ENCODE peak calls at places on chromosomes 4 and X, in nine cellular contexts. N is NT2/D1; G is A549; U is CD4-positive, CD25-positive, alpha-beta regulatory T cell; P is heart right ventricle; M is HCT116; C is left lung; A is right lobe of liver; F is colonic mucosa. O is an unnamed sample.

GRCh38 chr4:119080721-119081541 is 54.7 kb upstream of the MYOZ2 start:
- DNase-seq in N (no peak), G (peak; percentile 94), U (no peak), P (no peak), M (no peak), C (no peak), A (no peak), F (peak; percentile 58), O (no peak)

GRCh38 chr4:160523236-160523635 is 1420.4 kb downstream of the RAPGEF2 start:
- DNase-seq in N (no peak), G (peak; percentile 30), U (no peak), P (no peak), M (no peak), C (no peak), A (no peak), F (no peak), O (no peak)

GRCh38 chrX:128781506-128781905 is 729.3 kb upstream of the ACTRT1 start:
- DNase-seq in N (peak; percentile 18), G (peak; percentile 44), U (no peak), P (no peak), M (no peak), C (no peak), A (no peak), F (peak; percentile 50), O (no peak)

GRCh38 chr4:163048447-163048846 is 118.2 kb downstream of the NAF1 start:
- DNase-seq in N (peak; percentile 2), G (peak; percentile 36), U (no peak), P (no peak), M (peak; percentile 34), C (no peak), A (no peak), F (no peak), O (no peak)

GRCh38 chr4:144646523-144647094 is 653 bp downstream of the HHIP start:
- DNase-seq in N (no peak), G (no peak), U (no peak), P (no peak), M (no peak), C (peak; percentile 70), A (no peak), F (no peak), O (peak; percentile 22)

GRCh38 chr4:129355529-129355928 is 259.6 kb downstream of the C4orf33 start:
- DNase-seq in N (no peak), G (no peak), U (no peak), P (no peak), M (no peak), C (no peak), A (no peak), F (no peak), O (no peak)

GRCh38 chrX:53076671-53077070 is 5.5 kb upstream of the TSPYL2 start:
- DNase-seq in N (no peak), G (no peak), U (no peak), P (no peak), M (no peak), C (no peak), A (no peak), F (no peak), O (no peak)

GRCh38 chr4:58767598-58767997 is 1657.4 kb upstream of the IGFBP7 start:
- DNase-seq in N (no peak), G (no peak), U (no peak), P (no peak), M (no peak), C (no peak), A (no peak), F (no peak), O (no peak)

GRCh38 chrX:129318375-129318774 is 204.9 kb downstream of the SMARCA1 start:
- DNase-seq in N (no peak), G (peak; percentile 30), U (no peak), P (no peak), M (peak; percentile 15), C (no peak), A (no peak), F (peak; percentile 23), O (no peak)

GRCh38 chrX:47145408-47146120 is 543 bp downstream of the RBM10 start:
- DNase-seq in N (no peak), G (no peak), U (peak; percentile 48), P (no peak), M (no peak), C (no peak), A (no peak), F (peak; percentile 27), O (no peak)

GRCh38 chrX:106510713-106511411 is 100.9 kb upstream of the RADX start:
- DNase-seq in N (no peak), G (no peak), U (no peak), P (no peak), M (no peak), C (no peak), A (no peak), F (no peak), O (no peak)

GRCh38 chr4:8308144-8308543 is 38.6 kb downstream of the HTRA3 start:
- DNase-seq in N (no peak), G (no peak), U (no peak), P (no peak), M (no peak), C (peak; percentile 41), A (peak; percentile 43), F (no peak), O (no peak)

GRCh38 chr4:3031357-3032064 is 42.8 kb downstream of the HTT-AS start:
- DNase-seq in N (no peak), G (no peak), U (no peak), P (peak; percentile 30), M (no peak), C (peak; percentile 87), A (peak; percentile 77), F (no peak), O (no peak)

GRCh38 chrX:91414710-91415109 is 19.9 kb upstream of the PABPC5 start:
- DNase-seq in N (no peak), G (no peak), U (no peak), P (no peak), M (no peak), C (no peak), A (no peak), F (no peak), O (no peak)

GRCh38 chrX:10828640-10829039 is 208.3 kb upstream of the MID1 start:
- DNase-seq in N (no peak), G (no peak), U (no peak), P (no peak), M (no peak), C (no peak), A (no peak), F (peak; percentile 36), O (no peak)

GRCh38 chrX:10832103-10832502 is 211.7 kb upstream of the MID1 start:
- DNase-seq in N (no peak), G (no peak), U (no peak), P (no peak), M (no peak), C (no peak), A (no peak), F (no peak), O (no peak)

GRCh38 chrX:10833299-10834169 is 213.1 kb upstream of the MID1 start:
- DNase-seq in N (no peak), G (peak; percentile 9), U (no peak), P (peak; percentile 7), M (no peak), C (peak; percentile 43), A (no peak), F (peak; percentile 76), O (no peak)
- H3K4me3 ChIP-seq in N (no peak overlapping the region), G (no peak overlapping the region), U (no peak overlapping the region), P (peak overlapping the region; percentile 44), M (no peak overlapping the region), C (peak overlapping the region; percentile 9), A (no peak overlapping the region), F (peak overlapping the region; percentile 16), O (no peak overlapping the region)

DNA sequence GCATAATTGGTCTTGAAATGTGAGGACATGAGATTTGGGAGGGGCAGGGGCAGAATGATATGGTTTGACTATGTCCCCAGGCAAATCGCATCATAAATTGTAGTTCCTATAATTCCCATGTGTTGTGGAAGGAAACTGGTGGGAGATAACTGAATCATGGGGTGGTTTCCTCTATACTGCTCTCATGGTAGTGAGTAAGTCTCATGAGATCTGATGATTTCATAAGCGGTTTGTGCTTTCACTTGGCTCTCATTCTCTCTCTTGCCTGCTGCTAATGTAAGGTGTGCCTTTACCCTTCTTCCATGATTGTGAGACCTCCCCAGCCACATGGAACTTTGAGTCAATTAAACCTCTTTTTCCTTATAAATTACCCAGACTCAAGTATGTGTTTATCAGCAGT is 2595.9 kb downstream of the PCDH7 start:
- DNase-seq in N (no peak), G (no peak), U (no peak), P (no peak), M (no peak), C (no peak), A (no peak), F (no peak), O (no peak)
- H3K9me3 ChIP-seq in N (peaks cover 11% of the 10 kb centered on the region), G (no peaks in the 10 kb centered on the region), U (peaks cover 10% of the 10 kb centered on the region), P (no peaks in the 10 kb centered on the region), M (no peaks in the 10 kb centered on the region), C (no peaks in the 10 kb centered on the region), A (no peaks in the 10 kb centered on the region), F (no peaks in the 10 kb centered on the region), O (no peaks in the 10 kb centered on the region)

GRCh38 chrX:153882086-153882498 is 3.9 kb downstream of the L1CAM start:
- DNase-seq in N (no peak), G (no peak), U (no peak), P (no peak), M (no peak), C (no peak), A (no peak), F (no peak), O (no peak)
- H3K4me1 ChIP-seq in N (peaks cover 9% of the 10 kb centered on the region), G (peaks cover 21% of the 10 kb centered on the region), U (peaks cover 19% of the 10 kb centered on the region), P (peaks cover 4% of the 10 kb centered on the region), M (peaks cover 37% of the 10 kb centered on the region), C (peaks cover 3% of the 10 kb centered on the region), A (no peaks in the 10 kb centered on the region), F (no peaks in the 10 kb centered on the region), O (peaks cover 15% of the 10 kb centered on the region)

GRCh38 chrX:103630171-103630511 is 1.4 kb downstream of the TCEAL1 start:
- DNase-seq in N (no peak), G (no peak), U (no peak), P (no peak), M (no peak), C (no peak), A (no peak), F (no peak), O (no peak)

GRCh38 chrX:103629295-103630170 is 758 bp downstream of the TCEAL1 start:
- DNase-seq in N (peak; percentile 74), G (peak; percentile 86), U (no peak), P (peak; percentile 65), M (no peak), C (peak; percentile 83), A (peak; percentile 70), F (peak; percentile 66), O (peak; percentile 5)

GRCh38 chrX:103626855-103627254 is 1.9 kb upstream of the TCEAL1 start:
- DNase-seq in N (no peak), G (no peak), U (no peak), P (no peak), M (no peak), C (no peak), A (no peak), F (no peak), O (no peak)

GRCh38 chrX:103628386-103629290 is at the start of gene TCEAL1:
- DNase-seq in N (no peak), G (peak; percentile 61), U (peak; percentile 33), P (peak; percentile 46), M (no peak), C (peak; percentile 85), A (peak; percentile 85), F (peak; percentile 70), O (peak; percentile 16)

DNA sequence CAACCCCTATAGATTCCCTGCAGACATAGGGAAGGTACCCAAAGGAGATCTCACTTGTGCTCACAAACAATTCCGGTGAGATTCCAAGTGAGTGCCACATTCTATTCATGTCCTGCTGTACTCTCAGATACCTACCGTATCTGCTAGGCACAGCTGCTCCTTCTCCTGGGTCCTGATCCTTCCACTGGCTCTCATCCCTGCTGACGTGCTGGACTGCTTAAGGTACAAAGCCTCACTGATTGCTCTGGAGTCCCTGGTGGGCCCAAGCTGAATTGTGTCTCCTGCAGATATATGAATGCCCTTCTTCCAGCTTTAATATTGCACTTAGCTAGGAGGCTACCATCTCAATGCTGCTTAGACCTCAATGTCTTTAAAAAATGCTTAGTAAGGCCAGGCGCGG is 2.4 kb downstream of the TCEAL1 start:
- DNase-seq in N (no peak), G (no peak), U (no peak), P (no peak), M (no peak), C (no peak), A (no peak), F (no peak), O (no peak)
- H3K4me3 ChIP-seq in N (no peak overlapping the region), G (no peak overlapping the region), U (no peak overlapping the region), P (no peak overlapping the region), M (no peak overlapping the region), C (no peak overlapping the region), A (no peak overlapping the region), F (no peak overlapping the region), O (no peak overlapping the region)